ENCODE peak calls at places on chromosomes 12 and 14, in seven cellular contexts. K, C, Y, J, F, L and X are unnamed samples.

GRCh38 chr12:50032516-50033316 is 7.4 kb upstream of the RACGAP1 start:
- DNase-seq in K (no peak), C (no peak), Y (peak; percentile 42), J (no peak), F (no peak), L (no peak), X (no peak)

GRCh38 chr12:58298793-58299192 is 357.4 kb downstream of the ATP23 start:
- DNase-seq in K (no peak), C (no peak), Y (no peak), J (no peak), F (no peak), L (no peak), X (no peak)

GRCh38 chr12:51174501-51174900 is 1.6 kb upstream of the TFCP2 start:
- DNase-seq in K (no peak), C (no peak), Y (peak; percentile 31), J (no peak), F (no peak), L (no peak), X (no peak)

GRCh38 chr14:101473045-101473729 is 88.1 kb upstream of the DIO3 start:
- DNase-seq in K (no peak), C (no peak), Y (peak; percentile 39), J (no peak), F (no peak), L (no peak), X (no peak)

GRCh38 chr12:71752887-71753286 is 1.8 kb upstream of the RAB21 start:
- DNase-seq in K (no peak), C (no peak), Y (no peak), J (no peak), F (no peak), L (no peak), X (no peak)

GRCh38 chr14:23512156-23512555 is 39.4 kb downstream of the ZFHX2 start:
- DNase-seq in K (no peak), C (no peak), Y (no peak), J (no peak), F (no peak), L (no peak), X (no peak)

GRCh38 chr14:73460691-73461127 is 2.4 kb upstream of the NUMB start:
- DNase-seq in K (peak; percentile 72), C (peak; percentile 61), Y (peak; percentile 70), J (no peak), F (no peak), L (no peak), X (no peak)

GRCh38 chr12:110733857-110734373 is 8.8 kb downstream of the PPP1CC start:
- DNase-seq in K (no peak), C (no peak), Y (peak; percentile 38), J (no peak), F (no peak), L (no peak), X (no peak)

GRCh38 chr12:1189163-1189562 is 198.1 kb downstream of the ERC1 start:
- DNase-seq in K (peak; percentile 95), C (no peak), Y (no peak), J (no peak), F (no peak), L (no peak), X (peak; percentile 86)

GRCh38 chr12:49020441-49020840 is 1.9 kb upstream of the PRKAG1 start:
- DNase-seq in K (no peak), C (no peak), Y (no peak), J (no peak), F (no peak), L (no peak), X (no peak)

GRCh38 chr12:55727643-55728184 is 1.1 kb downstream of the CD63 start:
- DNase-seq in K (no peak), C (no peak), Y (peak; percentile 87), J (no peak), F (no peak), L (peak; percentile 87), X (no peak)

GRCh38 chr12:4172999-4173398 is 100.6 kb upstream of the CCND2 start:
- DNase-seq in K (no peak), C (peak; percentile 65), Y (peak; percentile 91), J (no peak), F (no peak), L (no peak), X (no peak)

GRCh38 chr12:9810721-9811120 is 16.6 kb upstream of the KLRF1 start:
- DNase-seq in K (no peak), C (no peak), Y (no peak), J (no peak), F (no peak), L (no peak), X (no peak)

GRCh38 chr14:63288853-63289252 is 29.9 kb downstream of the GPHB5 start:
- DNase-seq in K (no peak), C (no peak), Y (no peak), J (no peak), F (no peak), L (no peak), X (no peak)

GRCh38 chr14:87443787-87444186 is 549.2 kb downstream of the GALC start:
- DNase-seq in K (no peak), C (no peak), Y (no peak), J (no peak), F (no peak), L (no peak), X (no peak)

GRCh38 chr12:7612851-7613250 is 52.9 kb downstream of the APOBEC1 start:
- DNase-seq in K (no peak), C (no peak), Y (no peak), J (no peak), F (no peak), L (no peak), X (no peak)

GRCh38 chr12:64938179-64938578 is 113.7 kb downstream of the TBC1D30 start:
- DNase-seq in K (no peak), C (no peak), Y (no peak), J (no peak), F (no peak), L (no peak), X (no peak)

GRCh38 chr12:51760231-51760630 is 88.3 kb downstream of the FIGNL2 start:
- DNase-seq in K (no peak), C (no peak), Y (no peak), J (no peak), F (no peak), L (no peak), X (no peak)

GRCh38 chr14:54652188-54652889 is 85.4 kb downstream of the SAMD4A start:
- DNase-seq in K (peak; percentile 98), C (peak; percentile 98), Y (peak; percentile 97), J (no peak), F (no peak), L (no peak), X (peak; percentile 84)

GRCh38 chr12:120689397-120690082 is 2.6 kb downstream of the MLEC start:
- DNase-seq in K (no peak), C (peak; percentile 10), Y (no peak), J (no peak), F (no peak), L (no peak), X (no peak)

GRCh38 chr12:27208414-27208750 is 35.7 kb upstream of the STK38L start:
- DNase-seq in K (no peak), C (no peak), Y (no peak), J (no peak), F (no peak), L (no peak), X (no peak)

GRCh38 chr12:50111417-50111692 is 681 bp upstream of the COX14 start:
- DNase-seq in K (no peak), C (no peak), Y (no peak), J (no peak), F (no peak), L (no peak), X (no peak)

GRCh38 chr12:102781117-102781516 is 135.9 kb downstream of the PAH start:
- DNase-seq in K (no peak), C (no peak), Y (peak; percentile 58), J (no peak), F (no peak), L (no peak), X (no peak)

DNA sequence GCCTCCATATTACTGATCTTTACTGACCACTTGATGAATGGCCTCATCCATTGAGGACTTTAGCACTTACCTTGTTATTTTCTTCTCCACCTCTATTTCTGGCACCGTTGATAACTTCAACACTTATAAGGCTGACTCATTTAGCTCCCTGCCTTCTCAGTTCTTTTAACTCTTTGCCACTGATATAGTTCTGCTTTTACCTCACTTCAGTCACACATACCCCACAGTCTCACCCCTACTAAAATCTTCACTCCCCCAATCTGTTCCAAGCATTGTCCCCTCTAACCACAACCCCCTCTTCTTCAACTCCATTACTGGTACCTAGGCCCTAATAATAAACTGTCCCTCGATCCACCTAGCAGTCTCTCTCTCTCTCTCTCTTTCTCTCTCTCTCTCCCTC is 141.0 kb downstream of the PAH start:
- DNase-seq in K (no peak), C (no peak), Y (no peak), J (no peak), F (no peak), L (no peak), X (no peak)
- H3K27ac ChIP-seq in K (no peak overlapping the region), C (no peak overlapping the region), Y (no peak overlapping the region), J (no peak overlapping the region), F (no peak overlapping the region), L (no peak overlapping the region), X (no peak overlapping the region)

GRCh38 chr12:101690544-101691118 is 6.8 kb upstream of the CHPT1 start:
- DNase-seq in K (no peak), C (no peak), Y (no peak), J (no peak), F (no peak), L (no peak), X (no peak)
- H3K27ac ChIP-seq in K (no peak overlapping the region), C (no peak overlapping the region), Y (no peak overlapping the region), J (no peak overlapping the region), F (no peak overlapping the region), L (no peak overlapping the region), X (no peak overlapping the region)

GRCh38 chr12:113297621-113298471 is 37.1 kb downstream of the SLC8B1 start:
- DNase-seq in K (no peak), C (no peak), Y (peak; percentile 72), J (no peak), F (no peak), L (no peak), X (no peak)

GRCh38 chr12:113301811-113302210 is 33.1 kb downstream of the SLC8B1 start:
- DNase-seq in K (no peak), C (no peak), Y (no peak), J (no peak), F (no peak), L (no peak), X (no peak)

GRCh38 chr12:113298472-113298817 is 36.5 kb downstream of the SLC8B1 start:
- DNase-seq in K (no peak), C (no peak), Y (no peak), J (no peak), F (no peak), L (no peak), X (no peak)

GRCh38 chr12:113298861-113299545 is 35.9 kb downstream of the SLC8B1 start:
- DNase-seq in K (no peak), C (no peak), Y (peak; percentile 92), J (no peak), F (no peak), L (peak; percentile 76), X (no peak)

GRCh38 chr12:113299619-113300237 is 35.2 kb downstream of the SLC8B1 start:
- DNase-seq in K (peak; percentile 89), C (peak; percentile 81), Y (peak; percentile 90), J (no peak), F (no peak), L (no peak), X (peak; percentile 60)
- H3K27ac ChIP-seq in K (peak overlapping the region; percentile 10), C (peak overlapping the region; percentile 71), Y (peak overlapping the region; percentile 93), J (no peak overlapping the region), F (no peak overlapping the region), L (peak overlapping the region; percentile 55), X (peak overlapping the region; percentile 67)

DNA sequence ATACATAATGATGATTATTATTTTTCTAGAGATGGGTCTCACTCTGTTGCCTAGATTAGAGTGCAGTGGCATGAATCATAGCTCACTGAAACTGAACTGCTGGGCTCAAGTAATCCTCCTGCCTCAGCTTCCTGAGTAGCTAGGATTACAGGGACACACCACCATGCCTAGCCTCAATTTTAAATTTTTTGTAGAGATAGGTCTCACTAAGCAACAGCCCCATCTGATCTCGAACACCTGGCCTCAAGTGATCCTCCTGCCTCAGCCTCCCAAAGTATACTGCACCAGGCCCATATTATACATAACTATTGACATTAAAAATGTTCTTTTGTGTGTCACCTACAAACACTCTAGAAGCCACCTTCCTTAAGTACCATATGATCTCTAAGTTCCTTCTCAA is 3.4 kb downstream of the TXNRD1 start:
- DNase-seq in K (peak; percentile 73), C (peak; percentile 59), Y (no peak), J (no peak), F (no peak), L (no peak), X (peak; percentile 49)
- H3K27ac ChIP-seq in K (peak overlapping the region; percentile 95), C (peak overlapping the region; percentile 93), Y (peak overlapping the region; percentile 90), J (no peak overlapping the region), F (no peak overlapping the region), L (peak overlapping the region; percentile 57), X (peak overlapping the region; percentile 99)